ENCODE peak calls at places on chromosomes 13 and 19, in seven cellular contexts. N is WERI-Rb-1, K is AG04449, A is breast epithelium, G is A549, O is esophagus squamous epithelium, S is PC-9. V is an unnamed sample.

GRCh38 chr13:32881792-32882175 is 134.4 kb upstream of the KL start:
- DNase-seq in N (no peak), K (no peak), A (no peak), G (no peak), O (no peak), S (no peak), V (peak; percentile 69)

GRCh38 chr19:54560881-54561385 is 12.7 kb upstream of the LILRA2 start:
- DNase-seq in N (no peak), K (no peak), A (no peak), G (no peak), O (no peak), S (no peak), V (no peak)

GRCh38 chr13:99546878-99547277 is 45.6 kb downstream of the TM9SF2 start:
- DNase-seq in N (no peak), K (no peak), A (no peak), G (no peak), O (no peak), S (no peak), V (no peak)

GRCh38 chr19:7705387-7706187 is 3.7 kb upstream of the FCER2 start:
- DNase-seq in N (no peak), K (no peak), A (no peak), G (no peak), O (no peak), S (no peak), V (no peak)

GRCh38 chr19:2722541-2723344 is 1.6 kb upstream of the DIRAS1 start:
- DNase-seq in N (no peak), K (no peak), A (peak; percentile 66), G (peak; percentile 67), O (no peak), S (peak; percentile 42), V (no peak)

GRCh38 chr19:1123885-1124677 is 20.3 kb downstream of the GPX4 start:
- DNase-seq in N (no peak), K (no peak), A (no peak), G (no peak), O (no peak), S (no peak), V (no peak)

GRCh38 chr13:51832471-51833152 is 12.4 kb downstream of the TMEM272 start:
- DNase-seq in N (no peak), K (no peak), A (no peak), G (peak; percentile 21), O (no peak), S (no peak), V (no peak)

GRCh38 chr13:32237681-32238080 is 77.5 kb downstream of the ZAR1L start:
- DNase-seq in N (no peak), K (no peak), A (no peak), G (no peak), O (no peak), S (no peak), V (no peak)

GRCh38 chr19:46605356-46605821 is 4.3 kb downstream of the CALM3 start:
- DNase-seq in N (no peak), K (no peak), A (peak; percentile 40), G (no peak), O (no peak), S (no peak), V (no peak)

GRCh38 chr19:16888629-16889371 is at the start of gene F2RL3:
- DNase-seq in N (no peak), K (no peak), A (no peak), G (no peak), O (no peak), S (peak; percentile 5), V (no peak)

GRCh38 chr19:53537126-53537522 is 821 bp upstream of the ZNF331 start:
- DNase-seq in N (no peak), K (no peak), A (no peak), G (no peak), O (no peak), S (no peak), V (no peak)

GRCh38 chr19:53536223-53536543 is 1.8 kb upstream of the ZNF331 start:
- DNase-seq in N (no peak), K (no peak), A (no peak), G (no peak), O (no peak), S (no peak), V (no peak)

GRCh38 chr19:53538378-53539109 is 599 bp downstream of the ZNF331 start:
- DNase-seq in N (no peak), K (no peak), A (no peak), G (no peak), O (no peak), S (no peak), V (no peak)

GRCh38 chr19:53540091-53540490 is 2.1 kb downstream of the ZNF331 start:
- DNase-seq in N (no peak), K (no peak), A (no peak), G (no peak), O (no peak), S (no peak), V (no peak)

DNA sequence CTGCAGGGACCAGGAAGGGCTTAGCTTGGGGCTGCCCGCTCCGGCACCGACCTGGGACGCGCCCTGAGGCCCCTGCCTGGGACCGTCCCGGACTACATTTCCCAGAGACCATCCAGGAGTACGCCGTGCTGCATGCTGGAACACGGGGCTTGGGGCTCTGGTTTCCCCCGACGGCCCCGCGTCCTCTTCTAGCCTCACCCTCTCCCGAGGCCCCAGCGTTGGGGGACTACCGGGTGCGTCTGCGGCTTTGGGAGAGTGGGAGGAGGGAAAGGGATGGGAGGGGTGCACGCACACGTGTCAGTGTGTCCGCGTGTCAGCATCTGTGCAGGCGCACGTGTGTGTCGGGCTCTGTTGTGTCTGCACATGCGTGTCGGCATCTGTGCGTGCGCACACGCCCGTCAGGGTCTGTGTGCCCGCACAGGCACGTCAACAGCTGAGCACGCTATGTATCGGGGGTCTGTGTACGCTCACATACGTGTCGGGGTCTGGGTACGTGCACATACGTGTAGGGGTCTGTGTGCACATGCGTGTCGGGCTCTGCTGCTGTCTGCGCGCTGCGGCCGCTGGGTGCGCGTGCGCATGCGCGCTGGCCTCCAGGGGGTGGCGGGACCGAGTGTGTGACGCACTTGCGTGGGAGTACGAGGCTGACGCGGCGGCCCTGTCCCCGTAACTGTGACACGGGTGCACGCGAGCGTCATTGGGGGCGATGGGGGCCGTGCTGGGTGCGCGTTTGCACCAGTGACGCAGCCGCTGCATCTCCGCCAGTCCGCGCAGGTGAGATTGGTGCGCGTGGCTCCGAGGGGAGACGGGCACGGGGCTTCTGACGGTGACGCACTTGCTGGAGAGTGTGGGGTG is at the start of gene ZNF331:
- DNase-seq in N (peak; percentile 67), K (no peak), A (peak; percentile 71), G (peak; percentile 60), O (peak; percentile 45), S (no peak), V (no peak)
- TF ChIP-seq CTCF in N (no peak), K (peak; percentile 53), A (peak; percentile 56), G (no peak), O (peak; percentile 27), S (no peak), V (no peak)

DNA sequence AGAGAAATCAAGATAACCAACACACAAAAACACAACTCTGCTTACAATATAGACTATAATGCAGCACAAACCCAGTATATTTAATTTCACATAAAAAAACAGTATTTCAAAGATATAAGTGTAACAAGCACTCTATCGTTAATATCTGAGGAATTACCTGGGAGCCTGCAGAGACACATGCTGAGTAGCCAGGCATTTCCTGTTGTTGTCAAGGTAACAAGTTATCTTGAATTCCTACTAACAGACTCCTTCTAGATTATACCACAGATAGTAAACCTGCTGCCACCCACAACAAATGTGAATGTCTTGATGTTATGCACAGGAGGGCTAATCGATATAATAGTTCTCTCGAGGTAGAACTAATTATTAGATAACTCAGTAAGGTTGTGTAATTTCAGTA is 826.0 kb upstream of the PRR20A start:
- DNase-seq in N (no peak), K (no peak), A (no peak), G (no peak), O (no peak), S (no peak), V (no peak)
- H3K4me3 ChIP-seq in N (no peak overlapping the region), K (no peak overlapping the region), A (no peak overlapping the region), G (no peak overlapping the region), O (no peak overlapping the region), S (no peak overlapping the region), V (no peak overlapping the region)

GRCh38 chr13:44188257-44188656 is 185.4 kb upstream of the SERP2 start:
- DNase-seq in N (no peak), K (no peak), A (no peak), G (peak; percentile 26), O (no peak), S (peak; percentile 80), V (no peak)

GRCh38 chr13:44191103-44191502 is 182.5 kb upstream of the SERP2 start:
- DNase-seq in N (no peak), K (no peak), A (no peak), G (no peak), O (no peak), S (no peak), V (no peak)

GRCh38 chr13:44189085-44189484 is 184.5 kb upstream of the SERP2 start:
- DNase-seq in N (no peak), K (no peak), A (no peak), G (no peak), O (no peak), S (no peak), V (no peak)

GRCh38 chr13:44193731-44194130 is 179.9 kb upstream of the SERP2 start:
- DNase-seq in N (no peak), K (no peak), A (no peak), G (no peak), O (no peak), S (no peak), V (no peak)

DNA sequence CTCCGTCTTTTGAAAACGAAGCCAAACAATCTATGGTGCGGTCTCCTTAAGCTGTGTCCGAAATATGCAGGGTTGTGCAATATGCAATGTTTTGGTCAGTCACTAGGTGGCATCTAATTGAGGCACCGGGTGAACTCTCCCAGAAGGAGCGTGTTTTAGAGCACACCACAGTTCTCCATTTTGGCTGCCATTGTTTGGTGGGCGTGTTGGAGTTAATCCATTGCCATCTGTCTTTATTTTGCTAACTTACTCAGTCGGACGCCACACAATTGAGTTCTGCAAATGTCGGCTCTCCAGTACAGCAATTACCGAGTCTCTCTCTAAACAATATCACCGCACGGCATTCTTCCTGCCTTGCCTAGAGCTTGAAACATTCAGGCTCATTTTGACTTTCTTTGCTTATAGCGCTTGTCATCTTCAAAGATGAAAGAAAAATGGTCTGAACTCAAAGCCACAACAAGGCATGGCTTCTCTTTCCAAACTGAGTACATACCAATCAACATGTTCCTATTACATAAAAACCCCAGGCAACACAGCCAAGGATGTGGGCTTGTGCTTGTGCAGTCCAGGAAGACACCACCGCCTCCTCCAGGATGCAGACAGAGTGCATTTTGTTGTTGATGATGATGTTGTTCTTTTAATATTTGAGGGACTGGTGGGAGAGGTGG is 182.0 kb upstream of the SERP2 start:
- DNase-seq in N (peak; percentile 54), K (no peak), A (no peak), G (no peak), O (no peak), S (no peak), V (peak; percentile 59)
- TF ChIP-seq CTCF in N (peak; percentile 55), K (peak; percentile 74), A (peak; percentile 86), G (peak; percentile 23), O (peak; percentile 78), S (peak; percentile 30), V (peak; percentile 66)

GRCh38 chr19:44305457-44305856 is 632 bp upstream of the ZNF235 start:
- DNase-seq in N (no peak), K (no peak), A (no peak), G (no peak), O (no peak), S (no peak), V (no peak)
- H3K4me3 ChIP-seq in N (no peak overlapping the region), K (no peak overlapping the region), A (peak overlapping the region; percentile 97), G (peak overlapping the region; percentile 66), O (peak overlapping the region; percentile 60), S (peak overlapping the region; percentile 84), V (no peak overlapping the region)

V was measured in LNCaP clone FGC.